ENCODE peak calls at places on chromosomes 6 and 20, in six cellular contexts. M is GM23338, W is foreskin fibroblast, Q is lung, V is SK-N-SH, O is chondrocyte. S is an unnamed sample.

GRCh38 chr20:35648836-35649235 is 15.9 kb downstream of the CPNE1 start:
- DNase-seq in M (no peak), W (no peak), Q (no peak), V (no peak), O (no peak), S (no peak)

GRCh38 chr6:108194503-108194902 is 28.7 kb downstream of the NR2E1 start:
- DNase-seq in M (no peak), W (no peak), Q (no peak), V (no peak), O (no peak), S (no peak)

GRCh38 chr20:37627060-37627766 is 66.6 kb upstream of the CTNNBL1 start:
- DNase-seq in M (peak), W (peak), Q (no peak), V (no peak), O (no peak), S (peak)

GRCh38 chr6:20868397-20869185 is 334.3 kb downstream of the CDKAL1 start:
- DNase-seq in M (peak), W (no peak), Q (no peak), V (peak), O (no peak), S (no peak)

GRCh38 chr6:77034161-77034560 is 429.1 kb downstream of the HTR1B start:
- DNase-seq in M (peak), W (peak), Q (no peak), V (no peak), O (no peak), S (no peak)

GRCh38 chr6:116370717-116371383 is at the start of gene DSE:
- DNase-seq in M (peak), W (peak), Q (peak), V (peak), O (peak), S (peak)

GRCh38 chr6:56374841-56375369 is 127.5 kb upstream of the COL21A1 start:
- DNase-seq in M (no peak), W (peak), Q (no peak), V (no peak), O (no peak), S (no peak)

GRCh38 chr6:34888874-34889555 is at the start of gene ANKS1A:
- DNase-seq in M (peak), W (peak), Q (peak), V (peak), O (no peak), S (peak)

GRCh38 chr6:18795726-18796125 is 408.6 kb downstream of the RNF144B start:
- DNase-seq in M (no peak), W (no peak), Q (no peak), V (no peak), O (no peak), S (no peak)

GRCh38 chr20:3221398-3222226 is 12.3 kb downstream of the ITPA start:
- DNase-seq in M (no peak), W (no peak), Q (no peak), V (no peak), O (no peak), S (no peak)

GRCh38 chr6:52504778-52505127 is 72.1 kb downstream of the TRAM2 start:
- DNase-seq in M (no peak), W (no peak), Q (no peak), V (no peak), O (no peak), S (peak)

GRCh38 chr6:85551264-85551663 is 42.4 kb downstream of the SNX14 start:
- DNase-seq in M (peak), W (no peak), Q (no peak), V (peak), O (no peak), S (no peak)

GRCh38 chr6:69180361-69181067 is 545.4 kb downstream of the ADGRB3 start:
- DNase-seq in M (no peak), W (no peak), Q (no peak), V (no peak), O (no peak), S (no peak)

GRCh38 chr6:69185276-69185675 is 550.2 kb downstream of the ADGRB3 start:
- DNase-seq in M (no peak), W (no peak), Q (no peak), V (no peak), O (no peak), S (no peak)

GRCh38 chr6:69181964-69182363 is 546.9 kb downstream of the ADGRB3 start:
- DNase-seq in M (no peak), W (no peak), Q (no peak), V (no peak), O (no peak), S (no peak)

GRCh38 chr6:69179681-69180080 is 544.6 kb downstream of the ADGRB3 start:
- DNase-seq in M (peak), W (no peak), Q (no peak), V (no peak), O (no peak), S (no peak)
- TF ChIP-seq CTCF in M (peak), W (no peak), Q (no peak), V (no peak), O (peak), S (no peak)

GRCh38 chr20:8454137-8454712 is 322.2 kb downstream of the PLCB1 start:
- DNase-seq in M (peak), W (peak), Q (no peak), V (peak), O (no peak), S (peak)
- TF ChIP-seq CTCF in M (peak), W (peak), Q (no peak), V (peak), O (peak), S (peak)

GRCh38 chr20:52892023-52892422 is 80.1 kb upstream of the TSHZ2 start:
- DNase-seq in M (no peak), W (no peak), Q (no peak), V (no peak), O (no peak), S (no peak)
- TF ChIP-seq CTCF in M (no peak), W (no peak), Q (no peak), V (no peak), O (no peak), S (no peak)

GRCh38 chr20:54688476-54688875 is 213.1 kb downstream of the DOK5 start:
- DNase-seq in M (no peak), W (no peak), Q (no peak), V (no peak), O (no peak), S (no peak)
- TF ChIP-seq CTCF in M (no peak), W (no peak), Q (no peak), V (no peak), O (no peak), S (no peak)

GRCh38 chr6:125717120-125717731 is 32.2 kb upstream of the HEY2 start:
- DNase-seq in M (no peak), W (no peak), Q (no peak), V (no peak), O (no peak), S (peak)

GRCh38 chr6:125718109-125718508 is 31.3 kb upstream of the HEY2 start:
- DNase-seq in M (no peak), W (no peak), Q (no peak), V (no peak), O (no peak), S (no peak)

GRCh38 chr6:125711013-125711675 is 38.3 kb upstream of the HEY2 start:
- DNase-seq in M (no peak), W (no peak), Q (no peak), V (no peak), O (no peak), S (no peak)

DNA sequence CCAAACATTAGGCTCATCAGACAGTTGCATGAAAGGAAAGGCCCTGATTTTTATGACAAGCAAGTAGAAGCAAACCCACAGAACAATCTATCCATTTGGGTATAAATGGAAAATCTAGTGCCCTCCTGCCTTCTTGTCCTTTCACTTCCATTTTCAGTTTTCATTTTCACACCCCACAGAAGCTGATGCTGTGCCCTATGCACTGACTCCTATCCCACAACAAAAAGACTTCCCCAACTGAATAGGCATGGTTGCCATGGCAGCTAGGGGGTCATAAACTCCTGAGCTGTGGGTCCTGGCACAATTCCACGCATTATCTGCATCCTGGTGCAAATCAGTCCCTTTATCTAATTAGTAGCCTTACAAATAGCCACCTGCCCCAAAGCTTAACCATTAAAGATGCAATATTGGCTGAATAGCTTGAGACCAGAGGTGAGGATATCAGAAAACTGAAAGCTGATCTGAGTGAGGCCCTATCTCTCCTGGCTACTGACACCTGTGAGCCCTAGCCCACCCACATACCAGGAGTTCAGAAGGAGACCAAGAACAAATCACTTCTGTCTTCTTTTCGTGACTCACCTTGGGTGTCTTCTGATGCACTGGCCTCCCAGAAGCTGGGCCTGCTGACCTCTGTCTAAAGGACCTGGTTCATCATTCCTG is 34.9 kb upstream of the HEY2 start:
- DNase-seq in M (no peak), W (no peak), Q (no peak), V (no peak), O (no peak), S (no peak)
- TF ChIP-seq CTCF in M (no peak), W (no peak), Q (no peak), V (no peak), O (no peak), S (no peak)

DNA sequence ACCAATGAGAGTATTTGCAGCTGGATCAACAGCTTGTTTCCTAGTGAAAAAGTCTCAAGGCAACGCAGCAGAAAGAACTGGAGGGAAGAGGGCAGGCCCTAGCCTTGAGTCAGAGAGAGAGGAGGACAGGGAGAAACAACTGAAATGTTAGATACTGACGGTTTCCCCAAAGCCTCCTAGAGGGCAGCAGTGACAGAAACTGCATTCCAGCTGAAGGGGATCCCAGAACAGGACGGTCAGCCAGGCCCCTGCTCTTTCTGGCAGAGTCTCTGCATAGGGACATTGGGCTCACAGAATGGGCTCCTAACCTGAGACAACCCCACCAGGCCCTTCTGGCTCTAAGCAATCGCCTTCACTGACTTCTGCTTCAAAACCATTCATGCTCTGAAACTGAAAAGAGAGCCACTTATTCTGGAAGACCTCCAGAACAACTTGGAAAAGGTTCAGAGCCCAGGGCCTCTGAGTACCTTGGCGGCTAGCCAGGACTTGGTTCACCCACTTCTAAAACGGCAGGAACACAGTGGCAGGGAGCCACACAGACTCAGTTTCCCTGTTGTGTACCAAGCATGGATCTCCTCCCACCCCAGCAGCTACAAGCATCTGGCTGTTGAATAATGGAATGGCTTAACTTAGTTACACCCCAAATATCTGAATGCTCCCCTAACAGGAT is 72.9 kb downstream of the PSMB1 start:
- DNase-seq in M (peak), W (peak), Q (no peak), V (no peak), O (no peak), S (no peak)
- TF ChIP-seq CTCF in M (peak), W (peak), Q (no peak), V (peak), O (peak), S (no peak)

DNA sequence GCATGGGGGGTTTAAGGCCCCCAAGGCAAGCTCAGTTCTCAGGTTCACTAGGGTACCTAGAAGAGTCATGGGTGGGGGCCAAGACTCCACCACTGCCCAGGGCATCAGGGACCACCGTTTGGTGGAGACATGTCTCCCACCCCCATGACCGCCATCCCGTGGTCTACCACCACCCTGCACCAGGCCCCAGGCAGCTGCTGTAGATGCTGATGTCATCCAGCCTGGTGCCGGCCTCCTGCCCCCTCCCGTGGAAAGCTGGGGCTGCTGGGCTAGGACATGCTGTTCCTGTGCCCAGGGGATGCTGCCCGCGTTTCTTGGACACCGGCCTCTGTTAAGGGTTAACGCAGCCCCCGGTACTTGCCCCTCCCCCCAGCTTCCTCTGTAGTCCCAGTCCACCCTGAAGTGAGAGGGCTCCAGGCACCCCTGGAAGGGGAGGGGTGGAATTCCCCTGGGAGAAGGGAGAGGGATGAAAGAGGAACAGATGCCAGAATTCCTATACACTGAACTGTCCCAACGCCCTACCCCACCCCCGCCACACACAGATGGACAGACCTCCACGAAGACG is 587 bp downstream of the IP6K3 start:
- DNase-seq in M (peak), W (peak), Q (no peak), V (peak), O (no peak), S (no peak)
- TF ChIP-seq CTCF in M (no peak), W (no peak), Q (no peak), V (no peak), O (peak), S (no peak)

GRCh38 chr20:62641749-62642665 is at the start of gene SLCO4A1:
- DNase-seq in M (peak), W (peak), Q (peak), V (peak), O (no peak), S (peak)
- TF ChIP-seq CTCF in M (no peak), W (no peak), Q (no peak), V (no peak), O (peak), S (no peak)

GRCh38 chr6:43978473-43979360 is 148.5 kb downstream of the MRPL14 start:
- DNase-seq in M (no peak), W (peak), Q (no peak), V (no peak), O (peak), S (no peak)

GRCh38 chr6:43976706-43977403 is 150.4 kb downstream of the MRPL14 start:
- DNase-seq in M (no peak), W (no peak), Q (no peak), V (no peak), O (no peak), S (no peak)

GRCh38 chr6:43979525-43979924 is 147.7 kb downstream of the MRPL14 start:
- DNase-seq in M (no peak), W (no peak), Q (no peak), V (no peak), O (no peak), S (no peak)

GRCh38 chr6:43980004-43980795 is 147.1 kb downstream of the MRPL14 start:
- DNase-seq in M (no peak), W (no peak), Q (no peak), V (no peak), O (peak), S (no peak)

DNA sequence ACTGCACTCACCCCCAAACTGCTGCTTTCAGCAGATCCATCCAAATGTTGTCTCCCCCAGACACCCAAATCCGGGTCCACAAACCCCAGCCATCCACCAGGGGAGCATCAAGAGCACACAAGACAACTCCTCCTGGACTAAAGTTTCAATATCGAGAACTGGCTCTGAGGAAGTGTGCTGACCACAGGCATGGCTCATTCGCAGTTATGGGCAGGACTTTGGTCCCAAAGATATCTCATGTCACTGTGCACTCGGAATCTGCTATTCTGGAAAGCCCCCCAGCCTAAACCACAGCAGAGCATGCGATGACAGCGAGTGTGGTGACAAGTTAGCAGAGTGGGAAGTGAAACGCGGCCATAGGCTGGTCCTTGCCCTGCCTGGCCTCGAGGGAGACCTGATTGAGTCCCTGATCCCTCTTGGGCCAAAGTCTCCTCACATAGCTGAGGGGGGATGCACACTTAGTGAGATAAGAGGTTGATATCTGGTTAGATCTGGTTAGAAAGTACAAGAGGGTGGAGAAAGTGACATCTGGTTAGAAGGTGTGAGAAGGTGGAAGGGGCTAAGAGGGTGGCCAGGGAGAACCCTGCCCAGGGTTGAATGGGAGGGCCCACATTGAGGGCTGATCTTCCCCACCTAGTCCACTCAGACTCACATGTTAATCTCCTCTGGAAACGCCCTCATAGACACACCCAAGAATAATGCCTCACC is 149.7 kb downstream of the MRPL14 start:
- DNase-seq in M (no peak), W (no peak), Q (no peak), V (no peak), O (peak), S (peak)
- TF ChIP-seq CTCF in M (no peak), W (no peak), Q (no peak), V (no peak), O (no peak), S (peak)

GRCh38 chr6:163579111-163579879 is 164.8 kb downstream of the QKI start:
- DNase-seq in M (peak), W (no peak), Q (no peak), V (no peak), O (no peak), S (no peak)

GRCh38 chr6:163583558-163583957 is 169.0 kb downstream of the QKI start:
- DNase-seq in M (peak), W (no peak), Q (no peak), V (no peak), O (no peak), S (no peak)

GRCh38 chr6:163577404-163577803 is 162.9 kb downstream of the QKI start:
- DNase-seq in M (no peak), W (no peak), Q (no peak), V (no peak), O (no peak), S (no peak)

GRCh38 chr6:163580311-163581030 is 166.0 kb downstream of the QKI start:
- DNase-seq in M (no peak), W (no peak), Q (no peak), V (no peak), O (no peak), S (no peak)

GRCh38 chr6:163579880-163580295 is 165.4 kb downstream of the QKI start:
- DNase-seq in M (peak), W (no peak), Q (no peak), V (no peak), O (no peak), S (no peak)
- TF ChIP-seq CTCF in M (peak), W (no peak), Q (no peak), V (no peak), O (no peak), S (no peak)